ENCODE peak calls at places on chromosome 1, in ten cellular contexts. K is cardiac muscle cell, M is GM23338, U is colonic mucosa, C is kidney, O is bronchial epithelial cell, P is tibial artery, L is astrocyte of the cerebellum, G is AG04449, J is spleen. S is an unnamed sample.

GRCh38 chr1:99619583-99619982 is 26.3 kb upstream of the PALMD start:
- DNase-seq in K (no peak), M (no peak), U (no peak), C (no peak), O (peak; percentile 45), P (no peak), L (no peak), G (no peak), J (no peak), S (peak; percentile 17)

GRCh38 chr1:78918157-78918556 is 88.4 kb downstream of the ADGRL4 start:
- DNase-seq in K (peak; percentile 0), M (no peak), U (no peak), C (no peak), O (no peak), P (no peak), L (no peak), G (no peak), J (no peak), S (no peak)

GRCh38 chr1:177848577-177848976 is 121.3 kb downstream of the SEC16B start:
- DNase-seq in K (no peak), M (no peak), U (no peak), C (no peak), O (peak; percentile 91), P (no peak), L (no peak), G (no peak), J (no peak), S (peak; percentile 88)

GRCh38 chr1:116261227-116261626 is 111.8 kb upstream of the ATP1A1 start:
- DNase-seq in K (peak; percentile 81), M (peak; percentile 19), U (peak; percentile 15), C (no peak), O (no peak), P (no peak), L (no peak), G (no peak), J (no peak), S (no peak)

GRCh38 chr1:57072775-57073174 is 107.0 kb upstream of the C8B start:
- DNase-seq in K (no peak), M (peak; percentile 68), U (no peak), C (no peak), O (peak; percentile 7), P (no peak), L (no peak), G (no peak), J (no peak), S (no peak)

GRCh38 chr1:248670003-248670402 is 14.7 kb upstream of the OR2T27 start:
- DNase-seq in K (no peak), M (peak; percentile 20), U (no peak), C (no peak), O (no peak), P (no peak), L (no peak), G (no peak), J (no peak), S (no peak)

GRCh38 chr1:157542676-157543075 is 9.6 kb downstream of the FCRL5 start:
- DNase-seq in K (no peak), M (no peak), U (no peak), C (peak; percentile 89), O (no peak), P (no peak), L (no peak), G (no peak), J (no peak), S (no peak)

GRCh38 chr1:183281039-183281438 is 95.0 kb downstream of the LAMC2 start:
- DNase-seq in K (peak; percentile 95), M (no peak), U (no peak), C (no peak), O (peak; percentile 49), P (peak; percentile 88), L (no peak), G (no peak), J (no peak), S (peak; percentile 55)

GRCh38 chr1:94191216-94191615 is 46.2 kb downstream of the ARHGAP29 start:
- DNase-seq in K (no peak), M (no peak), U (no peak), C (no peak), O (no peak), P (no peak), L (no peak), G (no peak), J (no peak), S (no peak)

GRCh38 chr1:89820423-89821321 is at the start of gene LRRC8D:
- DNase-seq in K (peak; percentile 82), M (peak; percentile 94), U (peak; percentile 87), C (peak; percentile 95), O (peak; percentile 49), P (peak; percentile 73), L (no peak), G (no peak), J (peak; percentile 96), S (peak; percentile 84)

GRCh38 chr1:76500111-76500510 is 367.2 kb upstream of the ST6GALNAC5 start:
- DNase-seq in K (no peak), M (no peak), U (no peak), C (no peak), O (no peak), P (no peak), L (no peak), G (no peak), J (no peak), S (no peak)

GRCh38 chr1:162397039-162397448 is 14.9 kb downstream of the SH2D1B start:
- DNase-seq in K (peak; percentile 69), M (no peak), U (no peak), C (no peak), O (no peak), P (no peak), L (no peak), G (no peak), J (no peak), S (no peak)

DNA sequence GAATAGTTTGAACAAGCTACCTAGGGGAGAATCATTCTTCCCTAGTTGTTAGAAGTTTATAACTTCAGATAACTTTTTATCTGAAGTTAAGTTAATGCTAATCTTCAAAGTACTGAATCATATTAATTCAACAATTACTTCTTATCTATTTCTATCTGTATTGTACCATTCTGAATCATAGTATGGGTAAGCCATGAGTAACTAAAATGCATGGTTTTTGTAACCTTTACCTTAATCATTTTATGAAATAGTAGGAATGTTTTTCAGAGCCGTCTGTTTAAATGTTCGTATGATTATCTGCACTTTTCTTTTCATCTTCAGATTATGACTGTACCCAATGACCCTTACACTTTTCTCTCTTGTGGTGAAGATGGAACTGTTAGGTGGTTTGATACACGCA is 50.3 kb upstream of the MPC2 start:
- DNase-seq in K (no peak), M (no peak), U (no peak), C (no peak), O (peak; percentile 67), P (no peak), L (no peak), G (no peak), J (no peak), S (peak; percentile 22)
- H3K4me3 ChIP-seq in K (no peak overlapping the region), M (no peak overlapping the region), U (no peak overlapping the region), C (no peak overlapping the region), O (no peak overlapping the region), P (no peak overlapping the region), L (no peak overlapping the region), G (no peak overlapping the region), J (no peak overlapping the region), S (no peak overlapping the region)

DNA sequence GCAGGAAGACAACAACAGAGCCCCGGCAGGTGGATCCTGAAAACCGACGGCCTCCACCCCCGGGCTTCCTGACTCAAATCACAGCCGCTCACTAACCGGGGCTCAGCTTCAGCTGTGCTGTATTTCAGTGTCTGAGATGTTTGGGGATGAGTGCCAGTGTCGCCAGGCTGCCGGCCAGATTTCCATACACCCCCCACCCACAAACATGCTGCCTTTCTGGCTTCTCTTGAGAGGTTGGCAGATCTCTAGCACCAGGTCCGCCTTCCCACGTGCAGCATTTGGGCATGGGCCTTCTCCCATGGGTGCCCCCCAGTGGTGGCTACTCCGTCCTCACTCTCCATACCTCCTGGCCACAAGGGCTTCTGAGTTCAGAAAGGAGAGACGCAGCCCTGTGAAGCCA is 34.8 kb downstream of the KCNAB2 start:
- DNase-seq in K (no peak), M (no peak), U (no peak), C (no peak), O (peak; percentile 10), P (no peak), L (no peak), G (no peak), J (no peak), S (peak; percentile 34)
- TF ChIP-seq CTCF in K (peak; percentile 22), M (peak; percentile 22), U (no peak), C (no peak), O (peak; percentile 42), P (no peak), L (peak; percentile 23), G (peak; percentile 29), J (no peak), S (peak; percentile 30)

DNA sequence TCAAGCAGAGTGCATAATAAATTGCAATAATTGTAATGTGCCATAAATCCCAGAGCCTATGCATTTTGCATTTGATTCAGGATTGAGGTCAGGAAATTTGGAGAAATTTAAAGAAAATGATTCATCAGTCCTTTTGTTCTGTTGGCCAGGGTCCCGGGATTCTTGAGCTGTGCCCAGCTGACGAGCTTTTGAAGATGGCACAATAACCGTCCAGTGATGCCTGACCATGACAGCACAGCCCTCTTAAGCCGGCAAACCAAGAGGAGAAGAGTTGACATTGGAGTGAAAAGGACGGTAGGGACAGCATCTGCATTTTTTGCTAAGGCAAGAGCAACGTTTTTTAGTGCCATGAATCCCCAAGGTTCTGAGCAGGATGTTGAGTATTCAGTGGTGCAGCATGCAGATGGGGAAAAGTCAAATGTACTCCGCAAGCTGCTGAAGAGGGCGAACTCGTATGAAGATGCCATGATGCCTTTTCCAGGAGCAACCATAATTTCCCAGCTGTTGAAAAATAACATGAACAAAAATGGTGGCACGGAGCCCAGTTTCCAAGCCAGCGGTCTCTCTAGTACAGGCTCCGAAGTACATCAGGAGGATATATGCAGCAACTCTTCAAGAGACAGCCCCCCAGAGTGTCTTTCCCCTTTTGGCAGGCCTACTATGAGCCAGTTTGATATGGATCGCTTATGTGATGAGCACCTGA is 8.7 kb downstream of the PROX1 start:
- DNase-seq in K (peak; percentile 18), M (no peak), U (no peak), C (no peak), O (no peak), P (no peak), L (no peak), G (no peak), J (no peak), S (no peak)
- H3K4me3 ChIP-seq in K (no peak overlapping the region), M (no peak overlapping the region), U (no peak overlapping the region), C (no peak overlapping the region), O (no peak overlapping the region), P (no peak overlapping the region), L (no peak overlapping the region), G (no peak overlapping the region), J (no peak overlapping the region), S (no peak overlapping the region)

DNA sequence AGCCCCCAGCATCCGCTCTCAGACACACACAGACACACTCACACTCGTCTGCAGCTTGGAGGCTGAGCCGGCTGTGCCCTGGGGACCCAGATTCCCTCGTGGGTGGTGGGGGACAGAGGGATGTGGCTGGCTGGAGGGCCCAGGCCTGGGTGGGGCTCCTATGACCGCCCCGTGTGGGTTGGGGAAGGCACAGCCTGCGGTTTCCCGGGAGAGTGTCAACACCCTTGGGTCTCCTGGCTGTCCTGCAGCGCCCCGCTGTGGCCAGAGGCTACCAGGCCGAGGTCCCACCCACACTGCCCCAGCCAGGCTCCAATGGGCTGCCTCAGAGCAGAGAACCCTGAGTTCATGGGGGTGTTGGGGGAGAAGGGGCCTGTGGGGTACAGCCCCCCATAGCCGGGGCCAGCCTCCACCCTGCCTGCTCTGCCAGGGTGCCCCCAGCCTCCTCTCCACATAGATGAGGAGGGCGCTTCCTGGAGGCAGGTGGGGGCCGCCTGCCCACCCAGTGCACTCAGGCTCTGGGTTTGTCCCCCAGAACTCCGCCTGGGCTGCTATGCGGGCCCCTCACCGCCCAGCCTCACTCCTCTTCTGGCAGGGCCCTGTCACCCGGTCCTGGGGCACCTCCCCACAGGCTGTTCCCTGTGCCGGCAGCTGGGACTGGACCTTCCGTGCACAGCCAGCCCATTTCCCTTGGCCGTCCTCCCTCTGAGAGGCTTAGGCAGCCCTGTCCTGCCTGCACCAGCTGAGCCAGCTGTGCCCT is at the start of gene TTC34:
- DNase-seq in K (no peak), M (peak; percentile 73), U (peak; percentile 27), C (peak; percentile 71), O (no peak), P (no peak), L (no peak), G (no peak), J (peak; percentile 80), S (no peak)
- TF ChIP-seq CTCF in K (no peak), M (peak; percentile 57), U (peak; percentile 26), C (peak; percentile 6), O (peak; percentile 20), P (no peak), L (no peak), G (no peak), J (no peak), S (no peak)